ENCODE peak calls at places on chromosomes 6 and 20, in six cellular contexts. S is K562, M is H1, B is SK-N-SH, N is HepG2, Z is GM12878. W is an unnamed sample.

GRCh38 chr6:124026645-124027044 is 223.0 kb downstream of the NKAIN2 start:
- DNase-seq in S (no peak), M (no peak), B (no peak), N (no peak), Z (no peak), W (no peak)

GRCh38 chr6:46190889-46191288 is 20.1 kb upstream of the ENPP5 start:
- DNase-seq in S (no peak), M (no peak), B (no peak), N (no peak), Z (no peak), W (no peak)

GRCh38 chr20:50415031-50415515 is 95.1 kb upstream of the PTPN1 start:
- DNase-seq in S (no peak), M (no peak), B (no peak), N (no peak), Z (no peak), W (no peak)

GRCh38 chr6:18242062-18242851 is 22.1 kb downstream of the DEK start:
- DNase-seq in S (no peak), M (no peak), B (no peak), N (peak), Z (no peak), W (no peak)

GRCh38 chr6:45002390-45002789 is 325.7 kb upstream of the RUNX2 start:
- DNase-seq in S (no peak), M (no peak), B (no peak), N (no peak), Z (no peak), W (no peak)

GRCh38 chr20:24768977-24769675 is 179.9 kb upstream of the CST7 start:
- DNase-seq in S (no peak), M (no peak), B (peak), N (no peak), Z (no peak), W (no peak)

GRCh38 chr20:34475979-34476736 is 40.1 kb upstream of the DYNLRB1 start:
- DNase-seq in S (no peak), M (no peak), B (peak), N (peak), Z (no peak), W (peak)

GRCh38 chr6:160678230-160678629 is 14.2 kb upstream of the LPA start:
- DNase-seq in S (no peak), M (no peak), B (no peak), N (no peak), Z (no peak), W (no peak)

GRCh38 chr6:136344420-136344819 is 54.8 kb upstream of the BCLAF1 start:
- DNase-seq in S (no peak), M (no peak), B (no peak), N (no peak), Z (no peak), W (no peak)

GRCh38 chr20:45085289-45085688 is 15.6 kb downstream of the KCNS1 start:
- DNase-seq in S (no peak), M (no peak), B (no peak), N (no peak), Z (no peak), W (no peak)

GRCh38 chr6:155495011-155495768 is 39.6 kb upstream of the NOX3 start:
- DNase-seq in S (no peak), M (peak), B (peak), N (peak), Z (no peak), W (no peak)

GRCh38 chr6:11207199-11207968 is 25.1 kb downstream of the NEDD9 start:
- DNase-seq in S (no peak), M (no peak), B (no peak), N (peak), Z (no peak), W (peak)

GRCh38 chr20:46347831-46348230 is 39.5 kb upstream of the CDH22 start:
- DNase-seq in S (no peak), M (no peak), B (no peak), N (no peak), Z (no peak), W (no peak)

GRCh38 chr20:63241272-63241671 is 5.6 kb downstream of the BIRC7 start:
- DNase-seq in S (no peak), M (no peak), B (no peak), N (no peak), Z (no peak), W (no peak)

DNA sequence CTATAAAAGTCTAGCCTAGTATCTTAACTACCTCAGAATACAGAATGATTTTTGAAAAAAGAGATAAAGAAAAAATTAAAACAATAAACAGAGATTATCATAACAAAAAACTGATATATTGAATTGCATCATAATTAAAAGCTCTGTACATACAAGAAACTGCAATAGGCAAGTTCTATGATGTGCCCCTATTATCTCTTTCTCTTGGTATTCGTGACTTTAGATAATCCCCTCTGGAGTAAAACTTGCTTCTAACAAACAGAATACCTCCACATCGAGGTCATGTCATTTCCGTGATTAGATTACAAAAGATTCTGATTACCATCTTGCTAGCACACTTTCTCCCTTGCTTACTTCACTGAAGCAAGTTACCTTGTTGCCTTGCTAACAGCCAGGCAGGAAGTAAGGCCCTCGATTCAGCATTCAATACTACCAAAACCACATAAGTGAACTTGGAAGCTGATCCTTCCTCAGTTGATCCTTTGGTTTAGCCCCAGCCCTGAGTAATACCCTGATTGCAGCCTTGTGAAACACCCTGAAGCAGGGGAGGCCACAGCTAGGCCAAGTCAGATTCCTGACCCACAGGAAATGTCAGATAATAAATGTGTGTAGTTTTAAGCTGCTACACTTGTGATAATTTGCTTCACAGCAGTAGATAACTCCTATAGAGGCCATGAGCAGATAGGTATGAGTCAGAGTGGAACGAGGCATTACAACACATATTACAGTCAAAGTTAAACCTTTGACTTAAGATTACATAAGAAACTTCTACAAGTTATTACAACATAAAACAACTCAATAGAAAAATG is 53.7 kb upstream of the TMX4 start:
- DNase-seq in S (no peak), M (peak), B (no peak), N (peak), Z (no peak), W (peak)
- TF ChIP-seq GABPA in S (no peak), M (no peak), B (no peak), N (no peak), Z (no peak), W (no peak)

GRCh38 chr6:158312672-158313397 is 570 bp downstream of the TULP4 start:
- DNase-seq in S (no peak), M (no peak), B (no peak), N (no peak), Z (no peak), W (no peak)
- TF ChIP-seq POLR2AphosphoS5 in S (no peak), M (no peak), B (no peak), N (no peak), Z (no peak), W (no peak)

GRCh38 chr6:112036088-112036637 is 17.7 kb upstream of the CCN6 start:
- DNase-seq in S (no peak), M (no peak), B (no peak), N (no peak), Z (no peak), W (no peak)

GRCh38 chr6:112038756-112039430 is 15.0 kb upstream of the CCN6 start:
- DNase-seq in S (no peak), M (no peak), B (no peak), N (no peak), Z (no peak), W (no peak)

GRCh38 chr6:112038268-112038667 is 15.6 kb upstream of the CCN6 start:
- DNase-seq in S (no peak), M (no peak), B (no peak), N (no peak), Z (no peak), W (no peak)

GRCh38 chr6:112039431-112039770 is 14.5 kb upstream of the CCN6 start:
- DNase-seq in S (no peak), M (no peak), B (no peak), N (no peak), Z (no peak), W (no peak)

DNA sequence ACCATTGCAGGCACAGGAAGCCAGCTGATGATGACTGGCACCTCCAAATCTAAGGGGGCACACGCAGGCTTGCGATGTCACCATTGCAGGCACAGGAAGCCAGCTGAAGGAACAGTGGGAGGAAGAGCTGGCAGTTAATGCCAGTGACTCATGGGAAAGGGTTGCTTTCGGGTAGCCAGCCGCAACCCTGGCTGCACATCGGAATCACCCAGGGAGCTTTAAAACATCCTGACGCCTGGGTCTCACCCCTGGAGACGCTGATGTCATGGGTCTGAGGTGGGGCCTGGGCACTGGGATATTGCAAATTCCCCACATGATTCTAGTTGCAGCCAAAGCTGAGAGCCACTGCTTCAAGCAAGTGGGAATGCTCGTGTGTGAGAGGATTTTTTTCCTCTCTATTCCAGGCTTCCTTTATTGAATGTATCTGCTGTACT is 16.1 kb upstream of the CCN6 start:
- DNase-seq in S (no peak), M (no peak), B (no peak), N (no peak), Z (no peak), W (no peak)
- TF ChIP-seq GABPA in S (no peak), M (no peak), B (no peak), N (no peak), Z (no peak), W (no peak)

DNA sequence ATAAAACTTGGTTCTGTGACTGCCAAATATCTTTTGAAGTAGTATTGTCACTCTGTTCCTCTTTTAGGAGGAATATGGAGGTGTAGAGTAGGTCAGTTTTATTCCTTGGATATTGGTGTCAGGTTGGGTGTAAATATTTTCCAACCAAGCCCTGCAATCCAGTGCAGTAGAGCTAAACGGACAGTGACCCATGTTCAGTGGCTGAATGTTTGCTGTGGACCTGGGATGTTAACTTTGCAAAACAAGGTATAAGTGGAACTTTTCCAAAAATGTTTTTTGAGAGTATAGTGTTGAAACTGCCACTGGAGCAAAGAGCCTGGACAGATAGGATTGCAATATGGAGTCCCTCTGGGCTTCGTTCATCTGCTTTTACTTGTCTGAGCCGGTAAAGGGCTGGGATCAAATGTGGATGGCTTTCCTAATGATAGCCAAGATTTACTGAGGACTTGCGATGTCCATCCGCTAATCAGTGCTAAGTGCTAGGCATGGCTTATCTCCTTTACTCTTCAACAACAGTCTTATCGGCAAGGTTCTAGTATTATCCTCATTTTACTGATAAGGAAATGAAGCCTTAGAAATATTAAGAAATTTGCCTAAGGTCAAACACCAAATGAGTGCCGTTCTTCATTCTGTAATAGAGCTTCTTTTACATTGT is 69.0 kb upstream of the BACH2 start:
- DNase-seq in S (no peak), M (no peak), B (no peak), N (no peak), Z (no peak), W (no peak)
- TF ChIP-seq POLR2AphosphoS5 in S (no peak), M (no peak), B (no peak), N (no peak), Z (no peak), W (no peak)

DNA sequence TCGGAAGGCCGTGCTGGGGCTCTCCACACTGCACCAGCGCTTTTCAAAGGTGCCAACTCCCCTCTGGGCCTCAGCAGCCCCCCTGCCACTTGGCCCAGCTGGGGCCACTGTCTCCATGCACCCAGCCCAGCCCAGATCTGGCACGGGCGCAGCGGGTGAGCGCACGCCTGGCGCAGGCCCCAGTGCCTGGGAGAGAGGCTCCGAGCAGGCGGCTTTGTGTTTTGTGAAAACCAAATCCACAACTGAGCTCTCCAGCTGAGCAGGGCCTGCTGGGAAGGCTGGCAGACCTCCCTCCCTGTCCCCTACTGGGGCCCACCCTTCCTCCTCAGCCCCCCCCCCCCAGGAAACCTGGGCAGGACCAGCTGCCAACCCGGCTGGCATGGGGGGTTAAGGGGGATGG is 17.0 kb downstream of the MDGA1 start:
- DNase-seq in S (no peak), M (no peak), B (no peak), N (no peak), Z (no peak), W (no peak)
- TF ChIP-seq GABPA in S (no peak), M (no peak), B (no peak), N (no peak), Z (no peak), W (no peak)

DNA sequence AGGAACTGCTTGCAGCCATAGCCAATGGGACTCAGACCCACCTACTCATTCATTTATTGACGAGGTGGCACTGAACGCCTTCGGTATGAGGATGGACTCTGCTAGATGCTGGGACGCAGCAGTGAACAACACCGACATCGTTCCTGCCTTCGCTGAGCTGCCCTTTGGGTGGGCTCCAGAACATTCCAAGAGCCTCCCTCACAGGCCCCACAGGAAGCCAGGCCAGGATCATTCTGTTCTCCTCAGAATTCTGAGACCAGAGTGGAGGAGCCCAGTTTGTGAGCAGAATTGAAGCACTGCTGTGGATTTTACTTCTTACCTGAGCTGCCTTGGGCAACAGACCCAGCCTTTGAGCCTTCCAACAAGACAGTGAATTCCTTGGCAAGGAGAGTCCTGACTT is 82.1 kb downstream of the KCNB1 start:
- DNase-seq in S (no peak), M (no peak), B (no peak), N (no peak), Z (no peak), W (no peak)
- TF ChIP-seq POLR2AphosphoS5 in S (no peak), M (no peak), B (no peak), N (no peak), Z (no peak), W (no peak)

DNA sequence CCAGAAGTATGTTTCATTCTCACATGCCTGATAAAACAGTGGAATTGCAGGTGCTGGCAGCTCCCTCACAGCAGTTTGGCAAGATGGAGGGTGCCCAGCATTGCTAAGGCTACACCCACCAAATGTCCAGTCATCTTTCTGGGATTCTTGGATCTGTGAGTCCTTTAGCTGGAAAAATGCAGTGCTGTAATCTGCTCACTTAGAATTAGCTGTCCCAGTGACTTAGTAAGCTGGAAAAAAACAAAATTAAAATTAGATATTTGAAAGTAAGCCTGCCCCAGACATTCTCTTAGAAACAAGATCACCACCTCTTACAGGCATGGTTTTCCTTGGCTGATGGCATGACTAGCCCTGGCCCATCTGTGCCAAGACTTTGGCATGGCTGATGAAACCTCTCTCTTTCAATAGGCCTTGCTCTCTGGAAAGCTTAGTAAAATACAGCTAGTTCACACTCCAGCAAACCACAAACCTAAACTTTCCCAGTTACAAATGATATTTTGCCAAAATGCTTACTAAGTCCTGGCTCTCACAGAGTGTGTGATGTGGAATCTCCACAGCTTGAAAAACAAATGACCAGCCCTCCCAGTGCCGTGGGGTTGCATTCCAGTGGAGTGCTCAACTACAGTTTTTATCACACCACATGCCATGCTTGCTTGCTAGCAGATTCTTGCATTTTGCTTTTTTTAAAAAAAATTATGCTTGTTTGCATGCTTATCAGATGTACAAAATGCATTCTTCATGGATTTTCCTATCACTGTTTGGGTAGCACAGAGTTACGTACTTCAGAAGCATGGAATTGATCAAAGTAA is 261.5 kb downstream of the EYA4 start:
- DNase-seq in S (no peak), M (no peak), B (no peak), N (no peak), Z (no peak), W (no peak)
- TF ChIP-seq GABPA in S (no peak), M (no peak), B (no peak), N (no peak), Z (no peak), W (no peak)

GRCh38 chr6:48184644-48185043 is 73.6 kb upstream of the PTCHD4 start:
- DNase-seq in S (no peak), M (no peak), B (no peak), N (no peak), Z (no peak), W (no peak)

GRCh38 chr6:48183816-48184215 is 72.8 kb upstream of the PTCHD4 start:
- DNase-seq in S (no peak), M (no peak), B (no peak), N (no peak), Z (no peak), W (no peak)

GRCh38 chr6:48183174-48183573 is 72.2 kb upstream of the PTCHD4 start:
- DNase-seq in S (no peak), M (no peak), B (no peak), N (peak), Z (no peak), W (no peak)

DNA sequence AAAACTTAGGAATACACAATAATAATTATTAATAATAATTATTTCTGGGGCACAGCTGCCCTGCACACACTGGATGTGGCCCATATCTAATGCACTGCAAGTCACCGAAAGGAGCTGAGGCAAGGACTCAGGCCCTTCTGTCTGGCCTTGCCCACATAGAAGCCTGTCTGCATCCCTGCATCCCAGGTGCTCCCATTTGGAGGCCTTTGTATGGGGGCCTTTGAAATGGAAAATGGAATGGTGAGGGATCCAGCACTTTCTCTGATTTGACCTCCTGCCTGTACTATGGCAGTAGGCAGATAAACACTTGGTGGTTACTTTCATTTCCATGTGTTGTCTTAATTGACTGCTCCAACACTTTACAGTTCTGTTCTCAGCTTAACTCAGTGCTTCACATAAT is 75.7 kb upstream of the PTCHD4 start:
- DNase-seq in S (no peak), M (no peak), B (no peak), N (no peak), Z (no peak), W (no peak)
- TF ChIP-seq POLR2AphosphoS5 in S (no peak), M (no peak), B (no peak), N (no peak), Z (no peak), W (no peak)

DNA sequence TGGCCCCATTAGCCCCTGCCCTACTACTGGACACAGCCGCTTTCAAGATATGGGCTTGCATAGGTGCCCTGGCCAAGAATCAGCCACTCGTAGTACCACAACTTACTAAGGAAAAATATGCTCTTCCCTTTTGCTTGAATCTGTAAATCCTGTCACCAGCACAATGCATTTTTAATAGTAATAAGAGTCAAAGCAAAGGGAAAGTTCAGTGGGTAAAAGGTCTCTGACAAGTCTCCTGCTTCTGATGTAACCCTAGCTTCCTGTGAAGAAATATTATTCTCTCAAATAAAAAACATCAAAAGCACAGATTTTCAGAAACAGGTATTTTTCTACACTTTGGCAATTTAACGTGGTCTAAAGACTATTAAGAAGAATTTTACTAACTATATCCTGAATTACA is 373.8 kb downstream of the GJA1 start:
- DNase-seq in S (no peak), M (no peak), B (no peak), N (no peak), Z (no peak), W (no peak)
- TF ChIP-seq GABPA in S (no peak), M (no peak), B (no peak), N (no peak), Z (no peak), W (no peak)

DNA sequence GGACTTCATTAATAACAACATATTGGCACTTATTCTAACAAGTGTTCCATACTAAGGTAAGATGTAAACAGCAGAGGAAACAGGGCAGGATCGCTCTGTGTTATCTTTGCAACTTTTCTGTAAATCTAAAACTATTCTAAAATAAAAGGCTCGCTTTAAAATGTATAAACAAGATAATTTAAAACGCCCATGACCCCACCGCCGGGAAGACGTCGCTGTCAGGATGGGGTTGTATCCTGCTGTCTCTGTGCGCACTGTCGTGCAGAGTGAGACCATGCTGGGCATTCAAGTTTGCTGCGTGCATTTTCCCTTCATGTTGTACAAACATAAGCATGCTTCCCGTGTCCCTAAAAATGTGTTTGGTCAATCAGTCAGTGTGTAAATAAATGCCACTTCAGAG is 255.7 kb downstream of the CDH4 start:
- DNase-seq in S (no peak), M (no peak), B (no peak), N (no peak), Z (no peak), W (no peak)
- TF ChIP-seq POLR2AphosphoS5 in S (no peak), M (no peak), B (no peak), N (no peak), Z (no peak), W (no peak)